ENCODE peak calls at places on chromosomes 2 and 18, in nine cellular contexts. R, T, V, P, O, U, Y, Q and L are unnamed samples.

GRCh38 chr2:647003-647560 is 30.1 kb downstream of the TMEM18 start:
- DNase-seq in R (no peak), T (no peak), V (no peak), P (no peak), O (no peak), U (no peak), Y (no peak), Q (no peak), L (no peak)

GRCh38 chr18:48669991-48670750 is 131.3 kb downstream of the CTIF start:
- DNase-seq in R (no peak), T (no peak), V (no peak), P (no peak), O (no peak), U (no peak), Y (no peak), Q (no peak), L (no peak)

GRCh38 chr2:38261569-38262513 is 115.2 kb downstream of the ATL2 start:
- DNase-seq in R (no peak), T (no peak), V (no peak), P (no peak), O (no peak), U (no peak), Y (no peak), Q (no peak), L (no peak)

GRCh38 chr18:11695736-11696135 is 6.7 kb downstream of the GNAL start:
- DNase-seq in R (no peak), T (no peak), V (no peak), P (no peak), O (no peak), U (no peak), Y (no peak), Q (no peak), L (no peak)

GRCh38 chr2:68607837-68608236 is 35.5 kb upstream of the PROKR1 start:
- DNase-seq in R (no peak), T (no peak), V (no peak), P (no peak), O (no peak), U (no peak), Y (no peak), Q (no peak), L (no peak)

GRCh38 chr2:38428940-38429339 is 51.9 kb upstream of the ATL2 start:
- DNase-seq in R (peak), T (no peak), V (no peak), P (no peak), O (no peak), U (no peak), Y (no peak), Q (no peak), L (no peak)

GRCh38 chr2:235048549-235048948 is 96.7 kb downstream of the SH3BP4 start:
- DNase-seq in R (peak), T (no peak), V (no peak), P (peak), O (no peak), U (no peak), Y (no peak), Q (no peak), L (no peak)

GRCh38 chr18:77608807-77609206 is 359.2 kb downstream of the GALR1 start:
- DNase-seq in R (no peak), T (no peak), V (no peak), P (no peak), O (no peak), U (no peak), Y (no peak), Q (no peak), L (no peak)

GRCh38 chr18:64415218-64415617 is 266.3 kb upstream of the LINC00305 start:
- DNase-seq in R (no peak), T (no peak), V (no peak), P (no peak), O (no peak), U (no peak), Y (no peak), Q (no peak), L (no peak)

GRCh38 chr2:157428500-157429175 is 15.3 kb downstream of the CYTIP start:
- DNase-seq in R (no peak), T (no peak), V (no peak), P (no peak), O (no peak), U (no peak), Y (no peak), Q (no peak), L (no peak)

GRCh38 chr2:105780606-105781005 is 35.9 kb downstream of the NCK2 start:
- DNase-seq in R (no peak), T (no peak), V (no peak), P (no peak), O (no peak), U (no peak), Y (no peak), Q (no peak), L (no peak)

GRCh38 chr2:72367530-72368225 is 220.0 kb upstream of the CYP26B1 start:
- DNase-seq in R (peak), T (no peak), V (no peak), P (peak), O (peak), U (peak), Y (no peak), Q (no peak), L (peak)

GRCh38 chr2:155115856-155116255 is 417.4 kb downstream of the KCNJ3 start:
- DNase-seq in R (no peak), T (no peak), V (no peak), P (no peak), O (no peak), U (no peak), Y (no peak), Q (no peak), L (no peak)

GRCh38 chr2:42848270-42848669 is 55.9 kb upstream of the HAAO start:
- DNase-seq in R (peak), T (no peak), V (no peak), P (no peak), O (no peak), U (peak), Y (no peak), Q (no peak), L (no peak)